ENCODE peak calls at places on chromosomes 3 and 15, in five cellular contexts. One of them, this sample, is unnamed.

GRCh38 chr3:132972333-132972732 is 65.9 kb upstream of the TMEM108 start:
- DNase-seq in germinal center: no peak
- DNase-seq in omental fat pad: no peak
- DNase-seq in NCI-H526: no peak
- DNase-seq in mucosa of descending colon: no peak
- DNase-seq in this sample: no peak

GRCh38 chr3:20975221-20975620 is 775.8 kb downstream of the ZNF385D start:
- DNase-seq in omental fat pad: no peak
- DNase-seq in mucosa of descending colon: no peak
- DNase-seq in NCI-H526: no peak
- DNase-seq in germinal center: no peak
- DNase-seq in this sample: no peak

GRCh38 chr3:138687236-138687635 is 78.7 kb downstream of the FAIM start:
- DNase-seq in NCI-H526: no peak
- DNase-seq in omental fat pad: no peak
- DNase-seq in germinal center: no peak
- DNase-seq in mucosa of descending colon: no peak
- DNase-seq in this sample: no peak

GRCh38 chr3:59480486-59480995 is 430.7 kb upstream of the CFAP20DC start:
- DNase-seq in mucosa of descending colon: no peak
- DNase-seq in NCI-H526: no peak
- DNase-seq in omental fat pad: no peak
- DNase-seq in germinal center: no peak
- DNase-seq in this sample: no peak

GRCh38 chr15:84983299-84983698 is 1.6 kb downstream of the PDE8A start:
- DNase-seq in germinal center: no peak
- DNase-seq in mucosa of descending colon: no peak
- DNase-seq in NCI-H526: no peak
- DNase-seq in omental fat pad: no peak
- DNase-seq in this sample: no peak

GRCh38 chr15:60526127-60526616 is 47.2 kb upstream of the ICE2 start:
- DNase-seq in omental fat pad: no peak
- DNase-seq in mucosa of descending colon: no peak
- DNase-seq in germinal center: no peak
- DNase-seq in NCI-H526: peak; percentile 86
- DNase-seq in this sample: no peak

GRCh38 chr3:188518835-188519452 is 365.0 kb downstream of the LPP start:
- DNase-seq in omental fat pad: no peak
- DNase-seq in NCI-H526: no peak
- DNase-seq in germinal center: no peak
- DNase-seq in mucosa of descending colon: no peak
- DNase-seq in this sample: no peak

GRCh38 chr3:9698293-9698692 is 5.3 kb upstream of the CPNE9 start:
- DNase-seq in omental fat pad: no peak
- DNase-seq in NCI-H526: no peak
- DNase-seq in germinal center: no peak
- DNase-seq in mucosa of descending colon: no peak
- DNase-seq in this sample: no peak